ENCODE peak calls at places on chromosomes 5 and 9, in eight cellular contexts. B is NCI-H2081, P is head of caudate nucleus, H is HCT116, A is HFF-Myc, F is AG09319, T is germinal center, S is ovary. D is an unnamed sample.

GRCh38 chr5:139275536-139276297 is 17.8 kb upstream of the MATR3 start:
- DNase-seq in F (no peak), B (no peak), P (no peak), H (no peak), S (no peak), A (no peak), T (no peak), D (no peak)

GRCh38 chr9:78745331-78745730 is 448.4 kb downstream of the PSAT1 start:
- DNase-seq in B (no peak), P (no peak), T (no peak), A (no peak), S (no peak), H (no peak), F (no peak), D (no peak)

GRCh38 chr5:125484272-125485002 is 738.0 kb upstream of the ZNF608 start:
- DNase-seq in S (peak; percentile 75), P (peak; percentile 79), T (no peak), H (peak; percentile 49), F (peak; percentile 82), B (peak; percentile 84), A (peak; percentile 87), D (peak; percentile 87)

GRCh38 chr9:120892748-120893584 is 16.0 kb upstream of the PHF19 start:
- DNase-seq in F (no peak), H (no peak), B (no peak), T (peak; percentile 77), S (no peak), A (peak; percentile 94), P (no peak), D (no peak)

GRCh38 chr9:109012876-109013677 is at the start of gene CTNNAL1:
- DNase-seq in T (peak; percentile 98), H (peak; percentile 64), F (peak; percentile 63), A (no peak), S (peak; percentile 97), B (peak; percentile 90), P (peak; percentile 94), D (peak; percentile 90)

GRCh38 chr9:128439273-128439672 is 16.5 kb upstream of the ODF2 start:
- DNase-seq in H (no peak), P (no peak), T (no peak), F (no peak), A (no peak), B (no peak), S (no peak), D (no peak)

GRCh38 chr9:31065691-31066090 is 1318.8 kb upstream of the ACO1 start:
- DNase-seq in S (no peak), B (no peak), F (no peak), T (no peak), A (no peak), P (peak; percentile 20), H (no peak), D (no peak)

GRCh38 chr9:73741316-73741715 is 589.7 kb downstream of the ANXA1 start:
- DNase-seq in T (no peak), A (no peak), P (no peak), H (no peak), S (no peak), F (no peak), B (no peak), D (no peak)

GRCh38 chr5:179165421-179166170 is 105.4 kb downstream of the ZNF354C start:
- DNase-seq in T (no peak), P (no peak), B (no peak), H (no peak), A (no peak), F (no peak), S (peak; percentile 31), D (no peak)

GRCh38 chr5:181053760-181054122 is 13.7 kb downstream of the BTNL9 start:
- DNase-seq in T (no peak), S (no peak), A (no peak), P (no peak), F (no peak), H (no peak), B (no peak), D (no peak)

GRCh38 chr9:120928015-120928719 is 1.6 kb upstream of the TRAF1 start:
- DNase-seq in H (no peak), P (peak; percentile 55), F (no peak), T (no peak), B (no peak), S (peak; percentile 75), A (no peak), D (peak; percentile 15)

D was measured in nucleus accumbens.